ENCODE peak calls at places on chromosomes 13 and 19, in seven cellular contexts. One of them, this sample, is unnamed.
A peak's percentile ranks its signal among the peaks of the same experiment; 100 is the strongest.

GRCh38 chr13:93355094-93355493 is 128.5 kb downstream of the GPC6 start:
- DNase-seq in adipocyte: no peak
- DNase-seq in heart right ventricle: no peak
- DNase-seq in cardiac muscle cell: no peak
- DNase-seq in fibroblast of mammary gland: no peak
- DNase-seq in IMR-90: no peak
- DNase-seq in adrenal gland: no peak
- DNase-seq in this sample: no peak

GRCh38 chr19:44776402-44777096 is 1.1 kb upstream of the CBLC start:
- DNase-seq in fibroblast of mammary gland: no peak
- DNase-seq in cardiac muscle cell: no peak
- DNase-seq in IMR-90: no peak
- DNase-seq in adrenal gland: no peak
- DNase-seq in adipocyte: no peak
- DNase-seq in heart right ventricle: no peak
- DNase-seq in this sample: peak; percentile 73

GRCh38 chr19:51114087-51114714 is 6.0 kb upstream of the CTU1 start:
- DNase-seq in adrenal gland: no peak
- DNase-seq in heart right ventricle: no peak
- DNase-seq in fibroblast of mammary gland: no peak
- DNase-seq in cardiac muscle cell: no peak
- DNase-seq in adipocyte: no peak
- DNase-seq in IMR-90: no peak
- DNase-seq in this sample: no peak

GRCh38 chr19:1041835-1042685 is 2.2 kb downstream of the ABCA7 start:
- DNase-seq in IMR-90: no peak
- DNase-seq in adrenal gland: no peak
- DNase-seq in cardiac muscle cell: no peak
- DNase-seq in adipocyte: no peak
- DNase-seq in fibroblast of mammary gland: peak; percentile 78
- DNase-seq in heart right ventricle: no peak
- DNase-seq in this sample: peak; percentile 90

GRCh38 chr13:76812971-76813691 is 73.1 kb downstream of the KCTD12 start:
- DNase-seq in heart right ventricle: peak; percentile 35
- DNase-seq in adrenal gland: peak; percentile 59
- DNase-seq in adipocyte: peak; percentile 62
- DNase-seq in IMR-90: no peak
- DNase-seq in cardiac muscle cell: no peak
- DNase-seq in fibroblast of mammary gland: peak; percentile 60
- DNase-seq in this sample: no peak

GRCh38 chr13:49374585-49375290 is 69.1 kb downstream of the CAB39L start:
- DNase-seq in heart right ventricle: no peak
- DNase-seq in adrenal gland: no peak
- DNase-seq in cardiac muscle cell: no peak
- DNase-seq in IMR-90: peak; percentile 87
- DNase-seq in adipocyte: peak; percentile 83
- DNase-seq in fibroblast of mammary gland: peak; percentile 89
- DNase-seq in this sample: no peak

GRCh38 chr19:38617764-38618589 is at the start of gene MAP4K1:
- DNase-seq in IMR-90: no peak
- DNase-seq in adipocyte: no peak
- DNase-seq in heart right ventricle: peak; percentile 59
- DNase-seq in fibroblast of mammary gland: no peak
- DNase-seq in cardiac muscle cell: no peak
- DNase-seq in adrenal gland: no peak
- DNase-seq in this sample: no peak

GRCh38 chr19:35590875-35591274 is 4.9 kb downstream of the PMIS2 start:
- DNase-seq in cardiac muscle cell: no peak
- DNase-seq in fibroblast of mammary gland: no peak
- DNase-seq in IMR-90: no peak
- DNase-seq in adrenal gland: no peak
- DNase-seq in adipocyte: no peak
- DNase-seq in heart right ventricle: no peak
- DNase-seq in this sample: no peak

GRCh38 chr19:13044160-13044853 is 49.0 kb downstream of the NFIX start:
- DNase-seq in heart right ventricle: peak; percentile 7
- DNase-seq in IMR-90: peak; percentile 62
- DNase-seq in adrenal gland: no peak
- DNase-seq in adipocyte: no peak
- DNase-seq in fibroblast of mammary gland: peak; percentile 59
- DNase-seq in cardiac muscle cell: no peak
- DNase-seq in this sample: no peak

GRCh38 chr13:73158851-73159250 is 100.0 kb downstream of the KLF5 start:
- DNase-seq in cardiac muscle cell: no peak
- DNase-seq in heart right ventricle: no peak
- DNase-seq in fibroblast of mammary gland: peak; percentile 45
- DNase-seq in adrenal gland: no peak
- DNase-seq in adipocyte: peak; percentile 46
- DNase-seq in IMR-90: peak; percentile 75
- DNase-seq in this sample: no peak

GRCh38 chr13:28636078-28636477 is 22.9 kb upstream of the POMP start:
- DNase-seq in fibroblast of mammary gland: peak; percentile 59
- DNase-seq in adipocyte: peak; percentile 53
- DNase-seq in IMR-90: peak; percentile 84
- DNase-seq in cardiac muscle cell: no peak
- DNase-seq in adrenal gland: no peak
- DNase-seq in heart right ventricle: no peak
- DNase-seq in this sample: no peak

GRCh38 chr13:68970532-68970931 is 1137.1 kb upstream of the ATXN8OS start:
- DNase-seq in adrenal gland: no peak
- DNase-seq in IMR-90: no peak
- DNase-seq in fibroblast of mammary gland: no peak
- DNase-seq in cardiac muscle cell: no peak
- DNase-seq in adipocyte: no peak
- DNase-seq in heart right ventricle: no peak
- DNase-seq in this sample: no peak

GRCh38 chr13:111115051-111115840 is at the start of gene ARHGEF7:
- DNase-seq in adipocyte: peak; percentile 76
- DNase-seq in cardiac muscle cell: peak; percentile 46
- DNase-seq in IMR-90: no peak
- DNase-seq in heart right ventricle: peak; percentile 37
- DNase-seq in adrenal gland: peak; percentile 15
- DNase-seq in fibroblast of mammary gland: no peak
- DNase-seq in this sample: no peak

GRCh38 chr19:16441661-16442071 is 30.1 kb downstream of the EPS15L1 start:
- DNase-seq in heart right ventricle: no peak
- DNase-seq in IMR-90: no peak
- DNase-seq in adipocyte: no peak
- DNase-seq in cardiac muscle cell: peak; percentile 65
- DNase-seq in adrenal gland: no peak
- DNase-seq in fibroblast of mammary gland: no peak
- DNase-seq in this sample: no peak

GRCh38 chr19:870963-871401 is 11.5 kb downstream of the CFD start:
- DNase-seq in fibroblast of mammary gland: no peak
- DNase-seq in cardiac muscle cell: no peak
- DNase-seq in adrenal gland: no peak
- DNase-seq in heart right ventricle: peak; percentile 81
- DNase-seq in adipocyte: no peak
- DNase-seq in IMR-90: peak; percentile 32
- DNase-seq in this sample: no peak

GRCh38 chr19:16309653-16310052 is 15.0 kb upstream of the KLF2 start:
- DNase-seq in adrenal gland: no peak
- DNase-seq in adipocyte: no peak
- DNase-seq in cardiac muscle cell: no peak
- DNase-seq in IMR-90: no peak
- DNase-seq in fibroblast of mammary gland: no peak
- DNase-seq in heart right ventricle: no peak
- DNase-seq in this sample: no peak

GRCh38 chr13:98182589-98182988 is 5.5 kb upstream of the RNF113B start:
- DNase-seq in heart right ventricle: no peak
- DNase-seq in fibroblast of mammary gland: no peak
- DNase-seq in adipocyte: no peak
- DNase-seq in adrenal gland: no peak
- DNase-seq in cardiac muscle cell: no peak
- DNase-seq in IMR-90: no peak
- DNase-seq in this sample: no peak

GRCh38 chr13:30412351-30412750 is 9.9 kb upstream of the UBE2L5 start:
- DNase-seq in fibroblast of mammary gland: no peak
- DNase-seq in IMR-90: no peak
- DNase-seq in adrenal gland: no peak
- DNase-seq in adipocyte: no peak
- DNase-seq in heart right ventricle: no peak
- DNase-seq in cardiac muscle cell: no peak
- DNase-seq in this sample: no peak

GRCh38 chr13:30408319-30409101 is 13.8 kb upstream of the UBE2L5 start:
- DNase-seq in adrenal gland: peak; percentile 96
- DNase-seq in fibroblast of mammary gland: peak; percentile 89
- DNase-seq in heart right ventricle: peak; percentile 97
- DNase-seq in cardiac muscle cell: peak; percentile 88
- DNase-seq in adipocyte: peak; percentile 84
- DNase-seq in IMR-90: peak; percentile 79
- DNase-seq in this sample: no peak

GRCh38 chr13:30410705-30411125 is 11.6 kb upstream of the UBE2L5 start:
- DNase-seq in fibroblast of mammary gland: no peak
- DNase-seq in heart right ventricle: no peak
- DNase-seq in cardiac muscle cell: no peak
- DNase-seq in IMR-90: peak; percentile 17
- DNase-seq in adipocyte: no peak
- DNase-seq in adrenal gland: no peak
- DNase-seq in this sample: no peak

GRCh38 chr13:30406779-30407416 is 15.4 kb upstream of the UBE2L5 start:
- DNase-seq in cardiac muscle cell: no peak
- DNase-seq in heart right ventricle: no peak
- DNase-seq in fibroblast of mammary gland: no peak
- DNase-seq in adrenal gland: no peak
- DNase-seq in IMR-90: no peak
- DNase-seq in adipocyte: no peak
- DNase-seq in this sample: no peak

GRCh38 chr13:30409911-30410704 is 12.2 kb upstream of the UBE2L5 start:
- DNase-seq in fibroblast of mammary gland: peak; percentile 93
- DNase-seq in cardiac muscle cell: no peak
- DNase-seq in adrenal gland: peak; percentile 39
- DNase-seq in heart right ventricle: no peak
- DNase-seq in IMR-90: peak; percentile 85
- DNase-seq in adipocyte: peak; percentile 64
- DNase-seq in this sample: no peak
- H3K4me3 ChIP-seq in fibroblast of mammary gland: no peak overlapping the region
- H3K4me3 ChIP-seq in cardiac muscle cell: no peak overlapping the region
- H3K4me3 ChIP-seq in adrenal gland: no peak overlapping the region
- H3K4me3 ChIP-seq in heart right ventricle: no peak overlapping the region
- H3K4me3 ChIP-seq in IMR-90: no peak overlapping the region
- H3K4me3 ChIP-seq in adipocyte: peak overlapping the region; percentile 34
- H3K4me3 ChIP-seq in this sample: no peak overlapping the region

DNA sequence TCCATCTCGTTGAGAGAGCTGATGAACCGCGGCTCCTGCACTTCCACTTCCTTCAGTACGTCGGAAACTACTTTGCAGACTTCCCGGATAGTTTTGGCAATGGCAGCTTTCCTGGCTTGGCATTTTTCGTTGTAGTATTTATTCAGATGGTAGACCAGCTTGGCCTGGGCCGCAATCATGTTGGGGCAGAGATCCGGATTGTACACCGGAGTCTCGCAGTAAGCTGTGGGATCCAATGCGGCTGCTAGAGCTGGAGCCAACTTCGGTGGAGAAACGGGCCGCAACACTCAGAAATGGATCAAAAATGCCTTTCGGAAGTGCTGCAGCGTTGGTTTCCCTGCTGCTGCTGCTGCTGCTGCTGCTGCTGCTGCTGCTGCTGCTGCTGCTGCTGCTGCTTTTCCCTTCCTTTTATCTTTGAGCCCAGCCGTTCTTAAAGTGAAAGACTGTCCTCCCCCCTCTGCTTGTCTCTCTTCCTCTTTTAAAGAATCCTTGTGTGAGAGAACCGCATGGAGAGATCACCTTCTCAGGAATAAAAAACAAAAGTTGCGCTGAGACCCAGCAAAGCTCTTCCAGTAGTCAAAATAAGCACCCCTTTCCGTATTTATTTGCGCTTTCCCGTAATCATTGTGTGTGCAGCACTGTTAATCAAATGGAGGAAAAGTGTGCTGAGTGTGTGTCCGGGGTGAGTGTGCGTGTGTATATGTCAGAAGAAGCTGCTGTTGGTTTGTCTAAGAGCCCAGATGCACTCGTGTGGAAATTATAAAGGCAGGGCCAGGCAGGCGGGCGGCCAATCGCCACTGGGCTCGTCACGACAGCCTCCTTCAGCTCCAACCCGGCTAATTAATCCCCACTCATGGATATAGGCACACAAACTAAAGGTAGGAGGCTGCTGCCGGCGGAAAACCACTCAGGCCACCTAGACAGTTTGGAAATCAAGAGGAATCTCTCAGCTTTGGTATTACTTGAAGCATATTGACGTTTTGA is at the start of gene MAB21L1:
- DNase-seq in cardiac muscle cell: peak; percentile 35
- DNase-seq in adipocyte: peak; percentile 95
- DNase-seq in IMR-90: peak; percentile 19
- DNase-seq in adrenal gland: no peak
- DNase-seq in heart right ventricle: peak; percentile 31
- DNase-seq in fibroblast of mammary gland: peak; percentile 85
- DNase-seq in this sample: no peak
- H3K4me3 ChIP-seq in cardiac muscle cell: no peak within 1 kb of the TSS
- H3K4me3 ChIP-seq in adipocyte: peak within 1 kb of the TSS; percentile 92
- H3K4me3 ChIP-seq in IMR-90: peak within 1 kb of the TSS; percentile 43
- H3K4me3 ChIP-seq in adrenal gland: peak within 1 kb of the TSS; percentile 14
- H3K4me3 ChIP-seq in heart right ventricle: peak within 1 kb of the TSS; percentile 70
- H3K4me3 ChIP-seq in fibroblast of mammary gland: peak within 1 kb of the TSS; percentile 87
- H3K4me3 ChIP-seq in this sample: no peak within 1 kb of the TSS

GRCh38 chr13:109330941-109331340 is 455.4 kb downstream of the IRS2 start:
- DNase-seq in IMR-90: peak; percentile 85
- DNase-seq in heart right ventricle: no peak
- DNase-seq in fibroblast of mammary gland: peak; percentile 57
- DNase-seq in adipocyte: peak; percentile 38
- DNase-seq in cardiac muscle cell: no peak
- DNase-seq in adrenal gland: no peak
- DNase-seq in this sample: no peak
- H3K4me3 ChIP-seq in IMR-90: no peak overlapping the region
- H3K4me3 ChIP-seq in heart right ventricle: no peak overlapping the region
- H3K4me3 ChIP-seq in fibroblast of mammary gland: no peak overlapping the region
- H3K4me3 ChIP-seq in adipocyte: no peak overlapping the region
- H3K4me3 ChIP-seq in cardiac muscle cell: no peak overlapping the region
- H3K4me3 ChIP-seq in adrenal gland: no peak overlapping the region
- H3K4me3 ChIP-seq in this sample: no peak overlapping the region

DNA sequence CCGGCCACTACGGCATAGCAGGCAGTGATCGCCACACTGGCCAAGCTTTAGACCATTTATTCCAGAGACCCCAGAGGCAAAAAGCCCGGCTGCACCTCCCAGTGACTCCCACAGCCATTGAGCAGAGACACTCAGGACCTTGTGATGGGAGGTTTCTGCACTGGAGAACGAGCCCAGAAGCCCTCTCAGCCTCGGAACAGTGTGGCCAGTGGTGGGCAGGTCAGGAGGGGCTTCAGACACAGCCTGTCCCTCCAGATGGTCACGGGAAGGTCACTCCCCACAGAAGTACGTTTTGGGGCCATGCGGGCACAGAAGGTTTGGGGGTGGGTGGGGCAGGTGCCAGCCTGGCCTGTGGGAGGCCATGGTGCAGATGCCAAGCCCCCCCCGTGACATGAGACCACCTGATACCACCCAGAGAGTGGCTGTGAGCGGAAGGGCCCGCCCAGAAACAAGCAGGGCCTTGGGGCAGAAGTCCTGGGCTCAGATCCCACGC is 625 bp upstream of the F10 start:
- DNase-seq in heart right ventricle: no peak
- DNase-seq in cardiac muscle cell: no peak
- DNase-seq in IMR-90: no peak
- DNase-seq in adipocyte: no peak
- DNase-seq in adrenal gland: no peak
- DNase-seq in fibroblast of mammary gland: no peak
- DNase-seq in this sample: no peak
- H3K4me3 ChIP-seq in heart right ventricle: peak overlapping the region; percentile 26
- H3K4me3 ChIP-seq in cardiac muscle cell: no peak overlapping the region
- H3K4me3 ChIP-seq in IMR-90: no peak overlapping the region
- H3K4me3 ChIP-seq in adipocyte: peak overlapping the region; percentile 53
- H3K4me3 ChIP-seq in adrenal gland: no peak overlapping the region
- H3K4me3 ChIP-seq in fibroblast of mammary gland: no peak overlapping the region
- H3K4me3 ChIP-seq in this sample: no peak overlapping the region

This sample was measured in HCT116.